ENCODE peak calls at places on chromosomes 4 and X, in four cellular contexts. X is SJSA1; E is stimulated activated naive B cell treated with anti-CD40 and anti-IgM and Interleukin-4, amounts not matched to agents 10 μg/mL and 1 μg/mL and 100 μg/mL, for 72 hours; P is NCI-H1092. W is an unnamed sample.

GRCh38 chr4:33381806-33382205 is 2661.6 kb downstream of the PCDH7 start:
- DNase-seq in X (no peak), E (no peak), P (peak; percentile 13), W (no peak)

GRCh38 chr4:10808591-10808990 is 124.0 kb upstream of the CLNK start:
- DNase-seq in E (no peak), P (peak; percentile 91), X (no peak), W (no peak)

GRCh38 chrX:10549280-10549679 is 71.1 kb downstream of the MID1 start:
- DNase-seq in P (peak; percentile 6), X (no peak), E (no peak), W (no peak)

GRCh38 chrX:49970699-49971098 is 48.3 kb downstream of the CLCN5 start:
- DNase-seq in P (no peak), X (no peak), E (no peak), W (no peak)

GRCh38 chr4:26307027-26307426 is 13.8 kb upstream of the RBPJ start:
- DNase-seq in E (no peak), P (no peak), X (no peak), W (no peak)

GRCh38 chr4:35511851-35512250 is 732.5 kb downstream of the ARAP2 start:
- DNase-seq in P (no peak), E (no peak), X (no peak), W (no peak)

GRCh38 chrX:10111364-10112148 is 45.2 kb upstream of the CLCN4 start:
- DNase-seq in P (no peak), E (peak; percentile 80), X (no peak), W (no peak)

GRCh38 chr4:181684310-181684709 is 558.9 kb upstream of the TENM3 start:
- DNase-seq in X (peak; percentile 12), P (no peak), E (no peak), W (no peak)

GRCh38 chr4:87853108-87853507 is 20.3 kb downstream of the MEPE start:
- DNase-seq in P (peak; percentile 1), X (peak; percentile 39), E (no peak), W (no peak)

GRCh38 chr4:154626793-154627484 is 14.5 kb upstream of the FGG start:
- DNase-seq in X (no peak), P (peak; percentile 1), E (peak; percentile 51), W (no peak)

GRCh38 chrX:51272638-51273037 is 60.0 kb upstream of the NUDT10 start:
- DNase-seq in P (no peak), E (no peak), X (no peak), W (no peak)

GRCh38 chrX:105462191-105462590 is 241.7 kb upstream of the TEX13A start:
- DNase-seq in E (no peak), P (no peak), X (peak; percentile 34), W (no peak)

GRCh38 chr4:82357640-82358039 is 16.2 kb downstream of the HNRNPD start:
- DNase-seq in E (no peak), X (no peak), P (no peak), W (no peak)

GRCh38 chr4:84631573-84631972 is 48.6 kb downstream of the CDS1 start:
- DNase-seq in X (no peak), P (no peak), E (no peak), W (no peak)

GRCh38 chr4:1406416-1406945 is at the start of gene NKX1-1:
- DNase-seq in E (no peak), P (no peak), X (no peak), W (no peak)

GRCh38 chr4:112968456-112969159 is 80.8 kb upstream of the ANK2 start:
- DNase-seq in X (no peak), E (no peak), P (no peak), W (no peak)

GRCh38 chrX:42704454-42704853 is 73.5 kb downstream of the PPP1R2C start:
- DNase-seq in X (no peak), E (no peak), P (no peak), W (no peak)